ENCODE peak calls at places on chromosomes 3 and 15, in seven cellular contexts. One of them, this sample, is unnamed.
A peak's percentile ranks its signal among the peaks of the same experiment; 100 is the strongest.

GRCh38 chr3:60333710-60334109 is 917.5 kb downstream of the FHIT start:
- DNase-seq in mesothelial cell of epicardium: no peak
- DNase-seq in astrocyte of the spinal cord: no peak
- DNase-seq in omental fat pad: no peak
- DNase-seq in NB4: peak; percentile 71
- DNase-seq in HFFc6: no peak
- DNase-seq in tibial artery: no peak
- DNase-seq in this sample: no peak

GRCh38 chr3:128196645-128197044 is 43.4 kb downstream of the EEFSEC start:
- DNase-seq in mesothelial cell of epicardium: no peak
- DNase-seq in astrocyte of the spinal cord: no peak
- DNase-seq in omental fat pad: no peak
- DNase-seq in NB4: no peak
- DNase-seq in HFFc6: no peak
- DNase-seq in tibial artery: no peak
- DNase-seq in this sample: no peak

GRCh38 chr3:197202694-197203093 is 95.7 kb downstream of the DLG1 start:
- DNase-seq in mesothelial cell of epicardium: no peak
- DNase-seq in astrocyte of the spinal cord: no peak
- DNase-seq in omental fat pad: no peak
- DNase-seq in NB4: no peak
- DNase-seq in HFFc6: no peak
- DNase-seq in tibial artery: no peak
- DNase-seq in this sample: no peak

GRCh38 chr15:60526127-60526616 is 47.2 kb upstream of the ICE2 start:
- DNase-seq in mesothelial cell of epicardium: no peak
- DNase-seq in astrocyte of the spinal cord: no peak
- DNase-seq in omental fat pad: no peak
- DNase-seq in NB4: no peak
- DNase-seq in HFFc6: peak; percentile 3
- DNase-seq in tibial artery: no peak
- DNase-seq in this sample: no peak

GRCh38 chr15:101013769-101014223 is 94.6 kb downstream of the LRRK1 start:
- DNase-seq in mesothelial cell of epicardium: no peak
- DNase-seq in astrocyte of the spinal cord: no peak
- DNase-seq in omental fat pad: no peak
- DNase-seq in NB4: no peak
- DNase-seq in HFFc6: no peak
- DNase-seq in tibial artery: no peak
- DNase-seq in this sample: no peak

GRCh38 chr3:29585368-29585767 is 304.5 kb downstream of the RBMS3 start:
- DNase-seq in mesothelial cell of epicardium: no peak
- DNase-seq in astrocyte of the spinal cord: no peak
- DNase-seq in omental fat pad: no peak
- DNase-seq in NB4: no peak
- DNase-seq in HFFc6: no peak
- DNase-seq in tibial artery: no peak
- DNase-seq in this sample: no peak

GRCh38 chr15:90143176-90143655 is 40.9 kb upstream of the IDH2 start:
- DNase-seq in mesothelial cell of epicardium: no peak
- DNase-seq in astrocyte of the spinal cord: peak; percentile 49
- DNase-seq in omental fat pad: no peak
- DNase-seq in NB4: peak; percentile 94
- DNase-seq in HFFc6: no peak
- DNase-seq in tibial artery: no peak
- DNase-seq in this sample: peak; percentile 67

GRCh38 chr3:112598731-112599130 is 36.9 kb downstream of the SLC35A5 start:
- DNase-seq in mesothelial cell of epicardium: no peak
- DNase-seq in astrocyte of the spinal cord: no peak
- DNase-seq in omental fat pad: no peak
- DNase-seq in NB4: no peak
- DNase-seq in HFFc6: no peak
- DNase-seq in tibial artery: no peak
- DNase-seq in this sample: no peak

GRCh38 chr3:152400912-152401311 is 132.2 kb downstream of the MBNL1 start:
- DNase-seq in mesothelial cell of epicardium: no peak
- DNase-seq in astrocyte of the spinal cord: peak; percentile 72
- DNase-seq in omental fat pad: no peak
- DNase-seq in NB4: no peak
- DNase-seq in HFFc6: peak; percentile 78
- DNase-seq in tibial artery: no peak
- DNase-seq in this sample: no peak

GRCh38 chr15:57319226-57319918 is 56.9 kb upstream of the CGNL1 start:
- DNase-seq in mesothelial cell of epicardium: no peak
- DNase-seq in astrocyte of the spinal cord: no peak
- DNase-seq in omental fat pad: no peak
- DNase-seq in NB4: no peak
- DNase-seq in HFFc6: no peak
- DNase-seq in tibial artery: no peak
- DNase-seq in this sample: no peak

GRCh38 chr15:64747578-64747977 is 27.8 kb downstream of the RBPMS2 start:
- DNase-seq in mesothelial cell of epicardium: no peak
- DNase-seq in astrocyte of the spinal cord: no peak
- DNase-seq in omental fat pad: no peak
- DNase-seq in NB4: no peak
- DNase-seq in HFFc6: no peak
- DNase-seq in tibial artery: no peak
- DNase-seq in this sample: no peak

GRCh38 chr15:64749167-64749566 is 26.2 kb downstream of the RBPMS2 start:
- DNase-seq in mesothelial cell of epicardium: no peak
- DNase-seq in astrocyte of the spinal cord: peak; percentile 36
- DNase-seq in omental fat pad: no peak
- DNase-seq in NB4: no peak
- DNase-seq in HFFc6: peak; percentile 24
- DNase-seq in tibial artery: no peak
- DNase-seq in this sample: no peak

GRCh38 chr15:64751464-64751863 is 23.9 kb downstream of the RBPMS2 start:
- DNase-seq in mesothelial cell of epicardium: no peak
- DNase-seq in astrocyte of the spinal cord: no peak
- DNase-seq in omental fat pad: no peak
- DNase-seq in NB4: no peak
- DNase-seq in HFFc6: no peak
- DNase-seq in tibial artery: no peak
- DNase-seq in this sample: no peak

GRCh38 chr15:64748251-64748650 is 27.1 kb downstream of the RBPMS2 start:
- DNase-seq in mesothelial cell of epicardium: no peak
- DNase-seq in astrocyte of the spinal cord: no peak
- DNase-seq in omental fat pad: no peak
- DNase-seq in NB4: no peak
- DNase-seq in HFFc6: no peak
- DNase-seq in tibial artery: no peak
- DNase-seq in this sample: no peak

DNA sequence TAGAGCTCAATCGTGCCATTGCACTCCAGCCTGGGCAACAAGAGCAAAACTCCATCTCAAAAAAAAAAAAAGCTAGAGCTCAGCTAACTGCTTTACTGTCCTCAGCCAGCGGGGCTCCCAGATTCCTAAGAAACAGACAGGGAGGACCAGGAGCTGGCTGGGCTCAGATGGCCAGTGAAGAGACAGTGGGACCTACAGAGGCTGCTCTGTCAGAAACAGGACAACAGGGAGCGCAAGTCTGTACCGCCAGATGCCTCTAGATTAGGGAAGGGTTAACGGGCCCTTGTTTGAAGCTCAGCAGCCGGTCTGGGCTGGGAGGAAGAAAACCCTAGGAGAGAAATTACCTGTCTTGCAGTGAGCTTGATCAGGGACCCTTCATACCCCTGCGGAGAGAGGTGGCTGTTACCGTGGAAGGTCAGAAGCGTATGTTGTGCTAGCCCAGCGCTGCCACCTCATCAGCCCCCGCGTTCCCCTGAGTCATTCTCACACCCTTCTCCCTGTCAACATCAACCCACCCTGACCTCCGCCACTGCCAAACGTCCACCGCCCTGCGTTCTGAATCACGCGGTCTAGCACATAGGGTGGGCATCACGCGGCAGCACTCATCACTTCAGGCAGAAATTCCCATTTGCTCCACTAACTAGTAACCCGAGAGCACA is 25.3 kb downstream of the RBPMS2 start:
- DNase-seq in mesothelial cell of epicardium: no peak
- DNase-seq in astrocyte of the spinal cord: no peak
- DNase-seq in omental fat pad: no peak
- DNase-seq in NB4: no peak
- DNase-seq in HFFc6: no peak
- DNase-seq in tibial artery: peak; percentile 40
- DNase-seq in this sample: no peak
- TF ChIP-seq CTCF in mesothelial cell of epicardium: no peak
- TF ChIP-seq CTCF in astrocyte of the spinal cord: peak; percentile 23
- TF ChIP-seq CTCF in omental fat pad: no peak
- TF ChIP-seq CTCF in NB4: no peak
- TF ChIP-seq CTCF in HFFc6: peak; percentile 20
- TF ChIP-seq CTCF in tibial artery: no peak
- TF ChIP-seq CTCF in this sample: no peak

GRCh38 chr3:56854856-56855620 is 53.3 kb upstream of the ARHGEF3 start:
- DNase-seq in mesothelial cell of epicardium: no peak
- DNase-seq in astrocyte of the spinal cord: no peak
- DNase-seq in omental fat pad: no peak
- DNase-seq in NB4: no peak
- DNase-seq in HFFc6: no peak
- DNase-seq in tibial artery: no peak
- DNase-seq in this sample: no peak

GRCh38 chr3:56858331-56858730 is 56.6 kb upstream of the ARHGEF3 start:
- DNase-seq in mesothelial cell of epicardium: no peak
- DNase-seq in astrocyte of the spinal cord: no peak
- DNase-seq in omental fat pad: no peak
- DNase-seq in NB4: no peak
- DNase-seq in HFFc6: no peak
- DNase-seq in tibial artery: no peak
- DNase-seq in this sample: no peak

GRCh38 chr3:56851966-56852884 is 50.5 kb upstream of the ARHGEF3 start:
- DNase-seq in mesothelial cell of epicardium: no peak
- DNase-seq in astrocyte of the spinal cord: no peak
- DNase-seq in omental fat pad: no peak
- DNase-seq in NB4: no peak
- DNase-seq in HFFc6: peak; percentile 69
- DNase-seq in tibial artery: no peak
- DNase-seq in this sample: no peak

GRCh38 chr3:56856686-56857577 is 55.2 kb upstream of the ARHGEF3 start:
- DNase-seq in mesothelial cell of epicardium: no peak
- DNase-seq in astrocyte of the spinal cord: no peak
- DNase-seq in omental fat pad: no peak
- DNase-seq in NB4: no peak
- DNase-seq in HFFc6: no peak
- DNase-seq in tibial artery: no peak
- DNase-seq in this sample: no peak

GRCh38 chr3:56855856-56856538 is 54.2 kb upstream of the ARHGEF3 start:
- DNase-seq in mesothelial cell of epicardium: no peak
- DNase-seq in astrocyte of the spinal cord: no peak
- DNase-seq in omental fat pad: no peak
- DNase-seq in NB4: peak; percentile 45
- DNase-seq in HFFc6: no peak
- DNase-seq in tibial artery: peak; percentile 38
- DNase-seq in this sample: peak; percentile 43
- TF ChIP-seq CTCF in mesothelial cell of epicardium: peak; percentile 44
- TF ChIP-seq CTCF in astrocyte of the spinal cord: peak; percentile 64
- TF ChIP-seq CTCF in omental fat pad: peak; percentile 2
- TF ChIP-seq CTCF in NB4: peak; percentile 82
- TF ChIP-seq CTCF in HFFc6: peak; percentile 75
- TF ChIP-seq CTCF in tibial artery: peak; percentile 16
- TF ChIP-seq CTCF in this sample: peak; percentile 69

GRCh38 chr3:190722181-190722905 is 140.2 kb downstream of the GMNC start:
- DNase-seq in mesothelial cell of epicardium: no peak
- DNase-seq in astrocyte of the spinal cord: no peak
- DNase-seq in omental fat pad: no peak
- DNase-seq in NB4: no peak
- DNase-seq in HFFc6: no peak
- DNase-seq in tibial artery: no peak
- DNase-seq in this sample: no peak

GRCh38 chr3:190716961-190717360 is 145.5 kb downstream of the GMNC start:
- DNase-seq in mesothelial cell of epicardium: no peak
- DNase-seq in astrocyte of the spinal cord: no peak
- DNase-seq in omental fat pad: no peak
- DNase-seq in NB4: no peak
- DNase-seq in HFFc6: no peak
- DNase-seq in tibial artery: no peak
- DNase-seq in this sample: no peak

GRCh38 chr3:190721330-190721729 is 141.2 kb downstream of the GMNC start:
- DNase-seq in mesothelial cell of epicardium: no peak
- DNase-seq in astrocyte of the spinal cord: no peak
- DNase-seq in omental fat pad: no peak
- DNase-seq in NB4: no peak
- DNase-seq in HFFc6: no peak
- DNase-seq in tibial artery: no peak
- DNase-seq in this sample: no peak

GRCh38 chr3:190718691-190719090 is 143.8 kb downstream of the GMNC start:
- DNase-seq in mesothelial cell of epicardium: no peak
- DNase-seq in astrocyte of the spinal cord: peak; percentile 84
- DNase-seq in omental fat pad: no peak
- DNase-seq in NB4: no peak
- DNase-seq in HFFc6: peak; percentile 46
- DNase-seq in tibial artery: no peak
- DNase-seq in this sample: no peak

GRCh38 chr3:190718097-190718496 is 144.4 kb downstream of the GMNC start:
- DNase-seq in mesothelial cell of epicardium: no peak
- DNase-seq in astrocyte of the spinal cord: no peak
- DNase-seq in omental fat pad: no peak
- DNase-seq in NB4: no peak
- DNase-seq in HFFc6: no peak
- DNase-seq in tibial artery: no peak
- DNase-seq in this sample: no peak
- TF ChIP-seq CTCF in mesothelial cell of epicardium: no peak
- TF ChIP-seq CTCF in astrocyte of the spinal cord: no peak
- TF ChIP-seq CTCF in omental fat pad: no peak
- TF ChIP-seq CTCF in NB4: no peak
- TF ChIP-seq CTCF in HFFc6: no peak
- TF ChIP-seq CTCF in tibial artery: no peak
- TF ChIP-seq CTCF in this sample: no peak

GRCh38 chr15:70802629-70803028 is 39.3 kb upstream of the UACA start:
- DNase-seq in mesothelial cell of epicardium: no peak
- DNase-seq in astrocyte of the spinal cord: peak; percentile 54
- DNase-seq in omental fat pad: no peak
- DNase-seq in NB4: no peak
- DNase-seq in HFFc6: peak; percentile 77
- DNase-seq in tibial artery: no peak
- DNase-seq in this sample: no peak

GRCh38 chr15:70810916-70811578 is 42.9 kb downstream of the LARP6 start:
- DNase-seq in mesothelial cell of epicardium: no peak
- DNase-seq in astrocyte of the spinal cord: no peak
- DNase-seq in omental fat pad: no peak
- DNase-seq in NB4: no peak
- DNase-seq in HFFc6: no peak
- DNase-seq in tibial artery: no peak
- DNase-seq in this sample: no peak

GRCh38 chr15:70812827-70813364 is 41.1 kb downstream of the LARP6 start:
- DNase-seq in mesothelial cell of epicardium: no peak
- DNase-seq in astrocyte of the spinal cord: no peak
- DNase-seq in omental fat pad: no peak
- DNase-seq in NB4: no peak
- DNase-seq in HFFc6: no peak
- DNase-seq in tibial artery: no peak
- DNase-seq in this sample: no peak

GRCh38 chr15:70806992-70807712 is 43.8 kb upstream of the UACA start:
- DNase-seq in mesothelial cell of epicardium: no peak
- DNase-seq in astrocyte of the spinal cord: peak; percentile 45
- DNase-seq in omental fat pad: no peak
- DNase-seq in NB4: peak; percentile 61
- DNase-seq in HFFc6: no peak
- DNase-seq in tibial artery: peak; percentile 85
- DNase-seq in this sample: no peak
- TF ChIP-seq CTCF in mesothelial cell of epicardium: no peak
- TF ChIP-seq CTCF in astrocyte of the spinal cord: no peak
- TF ChIP-seq CTCF in omental fat pad: no peak
- TF ChIP-seq CTCF in NB4: no peak
- TF ChIP-seq CTCF in HFFc6: no peak
- TF ChIP-seq CTCF in tibial artery: no peak
- TF ChIP-seq CTCF in this sample: no peak

GRCh38 chr3:143697975-143698374 is 150.3 kb downstream of the SLC9A9 start:
- DNase-seq in mesothelial cell of epicardium: no peak
- DNase-seq in astrocyte of the spinal cord: no peak
- DNase-seq in omental fat pad: no peak
- DNase-seq in NB4: peak; percentile 3
- DNase-seq in HFFc6: no peak
- DNase-seq in tibial artery: no peak
- DNase-seq in this sample: no peak
- TF ChIP-seq CTCF in mesothelial cell of epicardium: no peak
- TF ChIP-seq CTCF in astrocyte of the spinal cord: no peak
- TF ChIP-seq CTCF in omental fat pad: no peak
- TF ChIP-seq CTCF in NB4: no peak
- TF ChIP-seq CTCF in HFFc6: no peak
- TF ChIP-seq CTCF in tibial artery: no peak
- TF ChIP-seq CTCF in this sample: no peak